ENCODE peak calls at places on chromosomes 5 and 9, in four cellular contexts. J is HFFc6, K is KG1, U is hepatic stellate cell. Z is an unnamed sample.

GRCh38 chr5:118968925-118969375 is 19.4 kb downstream of the DTWD2 start:
- DNase-seq in J (no peak), K (no peak), U (no peak), Z (no peak)

GRCh38 chr5:163755505-163755904 is 250.1 kb downstream of the MAT2B start:
- DNase-seq in J (no peak), K (no peak), U (no peak), Z (no peak)

GRCh38 chr9:79264511-79265448 is 307.0 kb upstream of the TLE4 start:
- DNase-seq in J (no peak), K (peak), U (no peak), Z (no peak)

GRCh38 chr9:98182889-98183599 is 9.4 kb downstream of the CORO2A start:
- DNase-seq in J (no peak), K (no peak), U (no peak), Z (no peak)

GRCh38 chr9:105357937-105358336 is 89.9 kb upstream of the FSD1L start:
- DNase-seq in J (no peak), K (no peak), U (no peak), Z (no peak)

GRCh38 chr5:34516686-34517085 is 139.4 kb upstream of the RAI14 start:
- DNase-seq in J (no peak), K (no peak), U (no peak), Z (no peak)

GRCh38 chr9:38125889-38126288 is 56.9 kb upstream of the SHB start:
- DNase-seq in J (no peak), K (no peak), U (no peak), Z (no peak)

GRCh38 chr9:71004196-71004595 is 117.2 kb downstream of the TRPM3 start:
- DNase-seq in J (no peak), K (no peak), U (no peak), Z (no peak)

GRCh38 chr9:136275655-136276429 is 28.1 kb downstream of the CCDC187 start:
- DNase-seq in J (no peak), K (no peak), U (no peak), Z (no peak)